ENCODE peak calls at places on chromosomes 11 and 22, in six cellular contexts. O is neuronal stem cell, K is IMR-90, V is mesenchymal stem cell, L is H1, B is H9. W is an unnamed sample.

GRCh38 chr22:19719488-19720021 is 3.8 kb upstream of the GP1BB start:
- DNase-seq in L (no peak), K (no peak), O (no peak), B (no peak), V (no peak), W (no peak)

GRCh38 chr22:41822289-41823057 is 10.4 kb upstream of the SREBF2 start:
- DNase-seq in V (peak; percentile 83), K (peak; percentile 82), B (no peak), L (no peak), O (no peak), W (peak; percentile 64)

GRCh38 chr22:35883028-35883620 is 145.5 kb downstream of the RBFOX2 start:
- DNase-seq in L (no peak), O (no peak), B (no peak), K (peak; percentile 55), V (peak; percentile 64), W (peak; percentile 32)

GRCh38 chr22:34800265-34800664 is 265.7 kb upstream of the ISX start:
- DNase-seq in L (no peak), V (peak; percentile 6), K (no peak), O (no peak), B (no peak), W (no peak)

GRCh38 chr11:7278314-7278917 is 26.7 kb downstream of the SYT9 start:
- DNase-seq in O (peak; percentile 17), V (peak; percentile 16), K (peak; percentile 34), B (peak; percentile 37), L (no peak), W (peak; percentile 33)

GRCh38 chr11:61007383-61007970 is 36.0 kb downstream of the CD6 start:
- DNase-seq in O (no peak), L (no peak), V (no peak), K (no peak), B (peak; percentile 52), W (peak; percentile 36)

GRCh38 chr11:70050243-70050642 is 27.9 kb upstream of the ANO1 start:
- DNase-seq in V (no peak), K (no peak), L (peak; percentile 39), O (no peak), B (peak; percentile 24), W (no peak)

GRCh38 chr22:29998627-29999026 is 81.6 kb upstream of the HORMAD2 start:
- DNase-seq in L (no peak), O (no peak), B (no peak), V (no peak), K (no peak), W (no peak)

GRCh38 chr11:130877532-130877931 is 38.7 kb downstream of the SNX19 start:
- DNase-seq in V (no peak), K (no peak), O (no peak), B (no peak), L (no peak), W (no peak)

DNA sequence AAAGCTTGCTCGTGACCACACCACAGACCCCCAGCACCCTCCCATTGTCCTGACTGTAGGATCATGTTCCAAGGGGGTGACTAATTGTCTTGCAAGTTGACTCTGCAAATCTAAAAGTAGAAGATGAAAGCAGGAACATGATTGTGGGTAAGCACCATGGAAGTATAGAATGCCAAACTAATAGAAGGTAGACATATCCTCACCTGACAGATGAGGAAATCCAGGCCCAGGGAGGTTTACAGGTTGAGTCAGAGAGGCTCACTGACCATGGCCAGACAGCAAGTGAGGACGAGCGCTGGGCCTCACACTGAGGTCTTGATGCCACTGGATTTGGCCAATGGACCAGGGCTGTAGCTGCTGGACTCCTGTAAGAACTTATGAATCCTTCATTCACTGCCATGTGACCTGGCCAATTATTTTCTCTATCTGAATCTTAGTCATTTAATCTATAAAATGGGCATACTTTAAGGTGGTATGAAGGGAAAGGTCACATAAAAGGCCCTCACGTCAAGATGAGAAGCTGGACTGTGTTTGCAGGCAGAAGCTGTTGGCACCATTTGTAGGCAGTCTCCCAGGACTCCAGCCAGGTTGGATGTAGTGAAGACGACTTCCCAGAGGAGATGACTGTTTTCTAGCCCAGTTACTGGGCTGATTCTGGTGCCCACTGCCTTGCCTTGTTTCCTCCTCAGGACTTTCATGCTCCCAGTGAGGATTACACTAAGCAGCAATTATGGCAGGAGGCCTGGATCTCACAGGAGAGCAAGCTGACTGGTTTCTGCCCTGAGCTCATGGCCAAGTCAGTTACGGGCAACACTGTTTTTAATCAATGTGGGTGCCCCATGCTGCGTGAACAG is 54.6 kb downstream of the GAB4 start:
- DNase-seq in L (no peak), V (no peak), K (no peak), O (no peak), B (peak; percentile 8), W (no peak)
- H4K91ac ChIP-seq in L (no peak overlapping the region), V (no peak overlapping the region), K (no peak overlapping the region), O (no peak overlapping the region), B (no peak overlapping the region), W (no peak overlapping the region)

DNA sequence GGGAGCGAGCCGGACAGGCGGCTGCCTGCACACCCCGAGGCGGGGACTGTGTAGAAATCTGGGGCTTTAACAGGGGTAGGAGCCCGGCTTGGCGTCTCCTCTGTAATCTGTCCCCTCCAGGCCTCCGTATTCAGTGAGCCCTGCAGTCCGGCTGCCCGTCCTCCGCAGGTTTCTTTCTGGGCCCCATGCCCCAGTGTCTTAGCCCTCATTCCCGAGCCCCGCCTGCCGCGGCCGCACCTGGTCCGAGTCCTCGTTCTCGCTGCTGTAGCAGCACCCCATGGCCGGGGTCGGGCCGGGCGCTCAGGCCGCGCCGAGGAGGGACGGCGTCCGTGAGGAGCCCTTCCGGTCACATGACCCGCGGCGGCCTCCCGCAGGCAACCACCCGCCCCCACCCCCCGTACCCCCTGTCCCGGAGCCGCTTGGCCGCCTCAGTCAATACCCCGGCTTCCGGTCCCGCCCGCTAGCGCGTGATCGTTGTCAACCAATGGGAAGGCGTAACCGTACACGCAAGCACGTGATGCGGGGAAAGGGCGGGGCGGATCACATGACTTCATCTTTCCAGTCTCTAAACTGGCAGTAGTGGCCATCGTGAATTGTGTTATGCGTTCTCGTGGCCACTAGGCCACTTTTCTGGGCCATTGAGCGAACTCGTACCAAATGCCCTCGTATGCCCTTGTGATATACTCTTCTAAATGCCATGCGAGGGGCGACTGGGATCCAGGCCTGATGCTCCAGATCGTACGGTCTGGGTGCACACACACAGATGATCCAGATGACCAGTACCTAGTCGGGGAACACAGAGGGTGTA is at the start of gene LAMTOR1:
- DNase-seq in V (peak; percentile 99), K (peak; percentile 99), B (peak; percentile 99), L (peak; percentile 97), O (peak; percentile 96), W (peak; percentile 100)
- H4K8ac ChIP-seq in V (peak within 1 kb of the TSS; percentile 99), K (peak within 1 kb of the TSS; percentile 100), B (no peak within 1 kb of the TSS), L (peak within 1 kb of the TSS; percentile 97), O (no peak within 1 kb of the TSS), W (peak within 1 kb of the TSS; percentile 97)

GRCh38 chr22:27088026-27088425 is 430.6 kb downstream of the MIAT start:
- DNase-seq in K (peak; percentile 39), V (no peak), B (no peak), L (no peak), O (no peak), W (no peak)
- H3K14ac ChIP-seq in K (no peak overlapping the region), V (no peak overlapping the region), B (no peak overlapping the region), L (no peak overlapping the region), O (no peak overlapping the region), W (no peak overlapping the region)

DNA sequence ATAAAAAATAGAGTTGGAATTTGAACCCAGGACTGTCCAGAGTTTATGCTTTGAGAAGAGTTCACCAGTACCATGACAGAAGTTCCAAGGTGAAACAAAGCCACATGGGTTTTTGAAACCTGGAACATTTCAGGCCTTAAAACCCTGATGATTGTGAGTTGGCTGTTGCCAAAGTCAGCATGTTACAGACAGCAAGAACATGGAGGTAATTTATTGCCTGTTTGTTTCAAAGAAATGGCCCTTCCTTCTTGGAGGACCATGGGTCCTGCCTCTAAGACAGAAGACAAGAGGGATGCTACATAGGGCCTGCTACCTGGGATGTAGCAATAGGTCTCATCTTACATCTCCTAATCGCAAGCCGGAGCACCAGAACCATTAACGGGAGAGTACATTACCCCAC is 136.0 kb downstream of the LDLRAD3 start:
- DNase-seq in O (no peak), V (no peak), K (no peak), B (no peak), L (no peak), W (no peak)
- H4K91ac ChIP-seq in O (no peak overlapping the region), V (no peak overlapping the region), K (no peak overlapping the region), B (no peak overlapping the region), L (no peak overlapping the region), W (no peak overlapping the region)

W was measured in trophoblast cell.